ENCODE peak calls at places on chromosomes 5 and 9, in eight cellular contexts. O is endothelial cell; S is CD4-positive, alpha-beta T cell; Q is B cell; R is heart right ventricle; H is neural crest cell; M is upper lobe of right lung; G is nephron progenitor cell. A is an unnamed sample.

GRCh38 chr9:114224247-114224610 is 68.9 kb downstream of the COL27A1 start:
- DNase-seq in O (no peak), S (no peak), Q (no peak), R (no peak), H (no peak), M (no peak), G (no peak), A (no peak)

GRCh38 chr9:124511891-124512805 is 4.9 kb upstream of the NR5A1 start:
- DNase-seq in O (no peak), S (no peak), Q (peak), R (no peak), H (no peak), M (no peak), G (no peak), A (no peak)

GRCh38 chr5:124301850-124302249 is 444.6 kb downstream of the ZNF608 start:
- DNase-seq in O (no peak), S (no peak), Q (no peak), R (no peak), H (no peak), M (no peak), G (no peak), A (no peak)

GRCh38 chr5:172172912-172173591 is 15.0 kb downstream of the STK10 start:
- DNase-seq in O (no peak), S (no peak), Q (no peak), R (peak), H (peak), M (no peak), G (no peak), A (peak)

GRCh38 chr5:34499001-34499734 is 157.0 kb upstream of the RAI14 start:
- DNase-seq in O (no peak), S (no peak), Q (no peak), R (no peak), H (no peak), M (no peak), G (no peak), A (peak)

GRCh38 chr5:164187780-164188179 is 682.4 kb downstream of the MAT2B start:
- DNase-seq in O (no peak), S (no peak), Q (no peak), R (no peak), H (no peak), M (no peak), G (no peak), A (no peak)

GRCh38 chr5:1096792-1097191 is 15.1 kb downstream of the SLC12A7 start:
- DNase-seq in O (no peak), S (no peak), Q (no peak), R (no peak), H (no peak), M (no peak), G (no peak), A (no peak)

GRCh38 chr5:175288048-175288621 is 155.8 kb downstream of the DRD1 start:
- DNase-seq in O (no peak), S (no peak), Q (no peak), R (no peak), H (no peak), M (no peak), G (no peak), A (no peak)

GRCh38 chr5:140605879-140606278 is 27.1 kb downstream of the CD14 start:
- DNase-seq in O (no peak), S (no peak), Q (no peak), R (no peak), H (no peak), M (no peak), G (no peak), A (no peak)

GRCh38 chr9:133421615-133422542 is at the start of gene ADAMTS13:
- DNase-seq in O (no peak), S (no peak), Q (no peak), R (no peak), H (no peak), M (no peak), G (no peak), A (no peak)

GRCh38 chr5:100791376-100791775 is 111.7 kb downstream of the ST8SIA4 start:
- DNase-seq in O (no peak), S (no peak), Q (no peak), R (no peak), H (no peak), M (no peak), G (no peak), A (no peak)

GRCh38 chr5:100789641-100790160 is 113.4 kb downstream of the ST8SIA4 start:
- DNase-seq in O (no peak), S (no peak), Q (no peak), R (no peak), H (no peak), M (no peak), G (no peak), A (no peak)

GRCh38 chr5:100788417-100788816 is 114.7 kb downstream of the ST8SIA4 start:
- DNase-seq in O (no peak), S (no peak), Q (no peak), R (no peak), H (no peak), M (no peak), G (no peak), A (no peak)

GRCh38 chr5:100790951-100791350 is 112.1 kb downstream of the ST8SIA4 start:
- DNase-seq in O (no peak), S (no peak), Q (no peak), R (no peak), H (no peak), M (no peak), G (no peak), A (no peak)

DNA sequence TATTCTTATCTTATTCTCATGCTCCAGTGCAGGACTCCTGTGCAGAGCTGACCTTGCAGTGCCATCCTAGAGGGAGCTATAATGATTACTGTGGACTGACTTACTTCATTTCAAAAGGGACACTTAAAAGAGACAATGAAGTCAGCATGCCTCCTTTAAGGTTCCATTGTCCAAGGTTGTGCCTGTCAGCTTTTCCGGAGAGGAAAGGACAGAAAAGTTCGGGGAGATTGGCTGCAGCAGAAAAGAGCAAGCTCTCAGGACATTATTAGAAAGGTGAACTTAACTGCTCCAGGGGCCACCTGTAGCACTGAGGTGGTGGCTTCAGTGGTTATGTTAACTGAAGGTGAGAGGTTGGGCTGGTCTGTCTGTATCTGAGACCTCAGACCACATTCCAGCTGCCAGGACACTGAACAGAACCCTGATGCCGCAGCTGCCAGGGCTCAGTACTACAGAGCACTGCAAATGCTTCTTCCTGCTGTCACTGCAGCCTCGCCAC is 112.9 kb downstream of the ST8SIA4 start:
- DNase-seq in O (peak), S (no peak), Q (no peak), R (no peak), H (no peak), M (no peak), G (no peak), A (no peak)
- TF ChIP-seq CTCF in O (no peak), S (no peak), Q (no peak), R (no peak), H (peak), M (peak), G (no peak), A (peak)

GRCh38 chr5:150164640-150165039 is 1.9 kb upstream of the CDX1 start:
- DNase-seq in O (no peak), S (no peak), Q (no peak), R (no peak), H (no peak), M (no peak), G (no peak), A (no peak)

GRCh38 chr5:150167163-150167798 is 703 bp downstream of the CDX1 start:
- DNase-seq in O (no peak), S (no peak), Q (no peak), R (no peak), H (no peak), M (no peak), G (peak), A (no peak)

GRCh38 chr5:150166193-150167162 is at the start of gene CDX1:
- DNase-seq in O (no peak), S (no peak), Q (no peak), R (no peak), H (no peak), M (no peak), G (peak), A (no peak)

GRCh38 chr5:150168864-150169263 is 2.3 kb downstream of the CDX1 start:
- DNase-seq in O (no peak), S (no peak), Q (no peak), R (no peak), H (no peak), M (no peak), G (no peak), A (no peak)

DNA sequence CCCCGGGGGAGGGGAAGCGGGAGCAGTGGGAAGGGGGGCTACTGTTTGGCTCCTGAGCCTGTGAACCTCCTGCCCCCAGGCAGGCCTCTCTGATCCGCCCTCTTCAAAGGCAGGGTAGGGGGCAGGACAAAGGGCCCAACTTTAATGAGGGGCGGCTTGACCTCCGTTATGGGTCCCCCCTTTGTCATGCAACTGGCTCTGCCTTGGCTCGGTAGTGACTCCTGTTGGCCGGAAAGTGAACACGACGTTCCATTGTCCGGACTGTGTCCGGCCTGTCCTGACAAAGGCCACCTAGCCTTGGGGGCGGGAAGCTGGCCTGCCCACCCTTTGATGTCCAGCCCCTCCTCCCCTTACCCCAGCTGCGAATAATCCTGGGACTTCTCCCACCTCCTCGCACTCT is 1.3 kb downstream of the CDX1 start:
- DNase-seq in O (no peak), S (no peak), Q (no peak), R (no peak), H (no peak), M (no peak), G (no peak), A (no peak)
- TF ChIP-seq CTCF in O (no peak), S (no peak), Q (no peak), R (no peak), H (no peak), M (no peak), G (peak), A (no peak)

GRCh38 chr5:166961028-166961427 is 1330.4 kb upstream of the WWC1 start:
- DNase-seq in O (no peak), S (no peak), Q (no peak), R (no peak), H (no peak), M (no peak), G (no peak), A (no peak)
- TF ChIP-seq CTCF in O (peak), S (no peak), Q (no peak), R (no peak), H (peak), M (no peak), G (peak), A (no peak)

DNA sequence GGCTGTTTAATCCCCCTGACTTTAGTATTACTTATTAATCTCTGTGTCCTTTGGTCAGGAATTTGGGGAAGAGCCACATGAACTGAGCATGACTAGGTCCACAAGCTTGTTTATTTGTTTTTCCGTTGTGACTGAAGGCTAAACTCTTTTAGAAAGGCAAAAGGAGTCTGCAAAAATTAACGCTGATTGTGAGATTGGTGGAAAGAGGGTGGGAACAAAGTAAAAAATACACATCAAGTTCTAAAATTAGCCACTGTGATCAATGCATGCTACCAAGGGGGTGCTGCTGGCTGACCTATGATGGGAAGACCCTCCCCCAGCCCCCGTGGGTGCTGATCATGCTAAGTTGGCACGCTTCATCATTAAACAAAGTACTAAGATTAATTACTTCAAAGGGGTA is 356.8 kb downstream of the ADGRV1 start:
- DNase-seq in O (no peak), S (no peak), Q (no peak), R (no peak), H (no peak), M (no peak), G (no peak), A (no peak)
- TF ChIP-seq CTCF in O (no peak), S (no peak), Q (no peak), R (no peak), H (no peak), M (no peak), G (no peak), A (no peak)

GRCh38 chr5:40514986-40515385 is 164.7 kb upstream of the PTGER4 start:
- DNase-seq in O (no peak), S (no peak), Q (no peak), R (no peak), H (no peak), M (no peak), G (no peak), A (no peak)

GRCh38 chr5:40507095-40507494 is 172.6 kb upstream of the PTGER4 start:
- DNase-seq in O (no peak), S (no peak), Q (no peak), R (no peak), H (no peak), M (no peak), G (no peak), A (no peak)

DNA sequence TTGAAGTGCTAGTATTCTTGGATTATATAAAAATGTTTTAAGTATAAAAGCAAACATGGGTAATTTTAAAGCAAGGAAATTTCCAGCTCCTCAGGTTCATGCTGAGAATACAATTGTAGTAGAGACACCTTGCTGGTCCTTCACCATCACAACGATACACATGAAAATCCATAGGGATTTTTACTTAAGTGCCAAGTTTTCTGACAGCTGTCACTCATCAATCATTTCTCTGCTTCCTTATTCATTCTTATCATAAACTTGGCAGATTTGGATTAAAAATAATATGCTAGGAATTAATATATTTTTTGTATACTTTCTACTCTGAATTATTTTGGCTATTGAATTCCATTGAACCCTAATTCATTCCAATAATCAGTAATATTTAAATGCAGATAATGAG is 167.9 kb upstream of the PTGER4 start:
- DNase-seq in O (no peak), S (no peak), Q (no peak), R (no peak), H (no peak), M (no peak), G (no peak), A (no peak)
- TF ChIP-seq CTCF in O (no peak), S (no peak), Q (no peak), R (no peak), H (no peak), M (no peak), G (no peak), A (no peak)

DNA sequence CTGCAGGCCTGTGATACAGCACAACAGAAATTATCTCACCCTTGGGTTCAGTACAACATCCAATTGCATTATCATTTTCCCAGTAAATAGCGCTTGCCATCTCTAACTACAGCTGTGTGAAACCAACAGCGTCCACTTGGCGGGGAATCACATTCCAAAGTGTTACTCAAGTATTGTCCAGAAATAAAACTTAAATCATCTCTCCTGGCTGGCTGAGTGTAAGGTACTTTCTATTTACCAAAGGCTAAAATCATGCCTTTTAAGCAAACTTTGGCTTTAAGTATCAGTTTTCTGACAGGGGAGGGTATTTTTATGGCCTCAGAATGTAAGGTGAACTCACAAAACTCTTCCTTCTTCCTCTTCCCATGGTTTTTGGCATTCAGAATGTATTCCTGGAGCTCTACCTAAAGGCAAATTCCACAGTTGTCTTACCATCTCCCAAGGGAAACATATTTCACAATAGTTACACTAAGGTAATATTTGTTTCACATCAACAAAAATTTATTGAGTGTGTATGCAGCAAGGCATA is 205.6 kb upstream of the MPDZ start:
- DNase-seq in O (no peak), S (no peak), Q (no peak), R (peak), H (no peak), M (no peak), G (no peak), A (no peak)
- TF ChIP-seq CTCF in O (no peak), S (no peak), Q (no peak), R (no peak), H (peak), M (no peak), G (no peak), A (no peak)

GRCh38 chr5:150175536-150175935 is 9.0 kb downstream of the CDX1 start:
- DNase-seq in O (peak), S (no peak), Q (no peak), R (no peak), H (no peak), M (no peak), G (peak), A (no peak)
- TF ChIP-seq CTCF in O (peak), S (no peak), Q (no peak), R (peak), H (peak), M (peak), G (peak), A (peak)

GRCh38 chr5:59923465-59923864 is 29.9 kb upstream of the PDE4D start:
- DNase-seq in O (no peak), S (no peak), Q (no peak), R (no peak), H (no peak), M (no peak), G (no peak), A (no peak)
- TF ChIP-seq CTCF in O (no peak), S (no peak), Q (no peak), R (no peak), H (no peak), M (no peak), G (no peak), A (no peak)

GRCh38 chr5:126808619-126809018 is 31.7 kb downstream of the LMNB1 start:
- DNase-seq in O (no peak), S (no peak), Q (peak), R (no peak), H (no peak), M (no peak), G (no peak), A (no peak)
- TF ChIP-seq CTCF in O (peak), S (peak), Q (peak), R (peak), H (peak), M (peak), G (peak), A (peak)

DNA sequence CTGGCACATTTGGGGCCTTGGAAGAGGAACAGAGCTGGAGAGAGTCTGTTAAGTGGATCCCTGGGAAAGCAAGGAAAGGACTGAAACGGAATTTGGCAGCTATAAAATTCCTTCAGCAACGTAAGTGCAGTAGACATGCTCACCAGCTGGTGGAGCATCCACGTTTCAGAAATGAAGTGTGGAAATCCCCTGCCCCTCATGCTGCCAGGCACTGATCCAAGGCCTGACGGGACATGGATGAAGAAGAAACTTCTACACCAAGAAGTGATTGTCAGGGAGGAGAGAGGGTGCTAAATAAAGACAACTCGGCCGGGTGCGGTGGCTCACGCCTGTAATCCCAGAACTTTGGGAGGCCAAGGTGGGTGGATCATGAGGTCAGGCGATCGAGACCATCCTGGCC is 209.3 kb downstream of the ROR2 start:
- DNase-seq in O (no peak), S (no peak), Q (no peak), R (no peak), H (no peak), M (no peak), G (no peak), A (no peak)
- TF ChIP-seq CTCF in O (no peak), S (no peak), Q (no peak), R (no peak), H (peak), M (peak), G (no peak), A (no peak)